ENCODE peak calls at places on chromosomes 1 and 21, in ten cellular contexts. One of them, this sample, is unnamed.

GRCh38 chr1:230127105-230128054 is 60.3 kb downstream of the GALNT2 start:
- DNase-seq in anterior cingulate cortex: no peak
- DNase-seq in stimulated activated CD8-positive, alpha-beta memory T cell treated with anti-CD3 and anti-CD28 coated beads, Interleukin-2, amount 100 ng/mL, for 1 hour: peak
- DNase-seq in stomach: no peak
- DNase-seq in frontal cortex: no peak
- DNase-seq in iris pigment epithelial cell: no peak
- DNase-seq in lower lobe of right lung: peak
- DNase-seq in RCC 7860: no peak
- DNase-seq in NCI-H226: peak
- DNase-seq in HT1080: no peak
- DNase-seq in this sample: peak

GRCh38 chr21:29231781-29232548 is 66.8 kb upstream of the BACH1 start:
- DNase-seq in anterior cingulate cortex: no peak
- DNase-seq in stimulated activated CD8-positive, alpha-beta memory T cell treated with anti-CD3 and anti-CD28 coated beads, Interleukin-2, amount 100 ng/mL, for 1 hour: no peak
- DNase-seq in stomach: no peak
- DNase-seq in frontal cortex: no peak
- DNase-seq in iris pigment epithelial cell: no peak
- DNase-seq in lower lobe of right lung: no peak
- DNase-seq in RCC 7860: no peak
- DNase-seq in NCI-H226: peak
- DNase-seq in HT1080: no peak
- DNase-seq in this sample: no peak

GRCh38 chr1:94759188-94759587 is 61.0 kb upstream of the SLC44A3 start:
- DNase-seq in anterior cingulate cortex: no peak
- DNase-seq in stimulated activated CD8-positive, alpha-beta memory T cell treated with anti-CD3 and anti-CD28 coated beads, Interleukin-2, amount 100 ng/mL, for 1 hour: no peak
- DNase-seq in stomach: no peak
- DNase-seq in frontal cortex: no peak
- DNase-seq in iris pigment epithelial cell: no peak
- DNase-seq in lower lobe of right lung: no peak
- DNase-seq in RCC 7860: no peak
- DNase-seq in NCI-H226: no peak
- DNase-seq in HT1080: no peak
- DNase-seq in this sample: no peak

GRCh38 chr1:44688760-44689446 is 14.4 kb downstream of the ARMH1 start:
- DNase-seq in anterior cingulate cortex: no peak
- DNase-seq in stimulated activated CD8-positive, alpha-beta memory T cell treated with anti-CD3 and anti-CD28 coated beads, Interleukin-2, amount 100 ng/mL, for 1 hour: no peak
- DNase-seq in stomach: no peak
- DNase-seq in frontal cortex: no peak
- DNase-seq in iris pigment epithelial cell: no peak
- DNase-seq in lower lobe of right lung: peak
- DNase-seq in RCC 7860: no peak
- DNase-seq in NCI-H226: no peak
- DNase-seq in HT1080: no peak
- DNase-seq in this sample: peak

GRCh38 chr1:204507317-204508105 is 8.7 kb upstream of the MDM4 start:
- DNase-seq in anterior cingulate cortex: peak
- DNase-seq in stimulated activated CD8-positive, alpha-beta memory T cell treated with anti-CD3 and anti-CD28 coated beads, Interleukin-2, amount 100 ng/mL, for 1 hour: no peak
- DNase-seq in stomach: no peak
- DNase-seq in frontal cortex: no peak
- DNase-seq in iris pigment epithelial cell: peak
- DNase-seq in lower lobe of right lung: no peak
- DNase-seq in RCC 7860: peak
- DNase-seq in NCI-H226: no peak
- DNase-seq in HT1080: peak
- DNase-seq in this sample: no peak

GRCh38 chr1:180778782-180779398 is 133.8 kb upstream of the KIAA1614 start:
- DNase-seq in anterior cingulate cortex: no peak
- DNase-seq in stimulated activated CD8-positive, alpha-beta memory T cell treated with anti-CD3 and anti-CD28 coated beads, Interleukin-2, amount 100 ng/mL, for 1 hour: no peak
- DNase-seq in stomach: no peak
- DNase-seq in frontal cortex: no peak
- DNase-seq in iris pigment epithelial cell: no peak
- DNase-seq in lower lobe of right lung: no peak
- DNase-seq in RCC 7860: no peak
- DNase-seq in NCI-H226: no peak
- DNase-seq in HT1080: peak
- DNase-seq in this sample: no peak

GRCh38 chr1:94553323-94553730 is 11.8 kb upstream of the F3 start:
- DNase-seq in anterior cingulate cortex: no peak
- DNase-seq in stimulated activated CD8-positive, alpha-beta memory T cell treated with anti-CD3 and anti-CD28 coated beads, Interleukin-2, amount 100 ng/mL, for 1 hour: no peak
- DNase-seq in stomach: no peak
- DNase-seq in frontal cortex: no peak
- DNase-seq in iris pigment epithelial cell: peak
- DNase-seq in lower lobe of right lung: no peak
- DNase-seq in RCC 7860: no peak
- DNase-seq in NCI-H226: no peak
- DNase-seq in HT1080: peak
- DNase-seq in this sample: no peak

GRCh38 chr1:205920159-205920558 is 23.1 kb downstream of the SLC26A9 start:
- DNase-seq in anterior cingulate cortex: peak
- DNase-seq in stimulated activated CD8-positive, alpha-beta memory T cell treated with anti-CD3 and anti-CD28 coated beads, Interleukin-2, amount 100 ng/mL, for 1 hour: no peak
- DNase-seq in stomach: peak
- DNase-seq in frontal cortex: peak
- DNase-seq in iris pigment epithelial cell: no peak
- DNase-seq in lower lobe of right lung: peak
- DNase-seq in RCC 7860: no peak
- DNase-seq in NCI-H226: no peak
- DNase-seq in HT1080: no peak
- DNase-seq in this sample: no peak

GRCh38 chr1:32200226-32201010 is at the start of gene CCDC28B:
- DNase-seq in anterior cingulate cortex: peak
- DNase-seq in stimulated activated CD8-positive, alpha-beta memory T cell treated with anti-CD3 and anti-CD28 coated beads, Interleukin-2, amount 100 ng/mL, for 1 hour: no peak
- DNase-seq in stomach: peak
- DNase-seq in frontal cortex: peak
- DNase-seq in iris pigment epithelial cell: peak
- DNase-seq in lower lobe of right lung: peak
- DNase-seq in RCC 7860: no peak
- DNase-seq in NCI-H226: peak
- DNase-seq in HT1080: peak
- DNase-seq in this sample: no peak

GRCh38 chr1:180248731-180249681 is 18.9 kb downstream of the LHX4 start:
- DNase-seq in anterior cingulate cortex: no peak
- DNase-seq in stimulated activated CD8-positive, alpha-beta memory T cell treated with anti-CD3 and anti-CD28 coated beads, Interleukin-2, amount 100 ng/mL, for 1 hour: no peak
- DNase-seq in stomach: no peak
- DNase-seq in frontal cortex: no peak
- DNase-seq in iris pigment epithelial cell: no peak
- DNase-seq in lower lobe of right lung: peak
- DNase-seq in RCC 7860: no peak
- DNase-seq in NCI-H226: no peak
- DNase-seq in HT1080: no peak
- DNase-seq in this sample: no peak

GRCh38 chr1:6210606-6211355 is 4.9 kb downstream of the RNF207 start:
- DNase-seq in anterior cingulate cortex: no peak
- DNase-seq in stimulated activated CD8-positive, alpha-beta memory T cell treated with anti-CD3 and anti-CD28 coated beads, Interleukin-2, amount 100 ng/mL, for 1 hour: no peak
- DNase-seq in stomach: no peak
- DNase-seq in frontal cortex: no peak
- DNase-seq in iris pigment epithelial cell: no peak
- DNase-seq in lower lobe of right lung: no peak
- DNase-seq in RCC 7860: no peak
- DNase-seq in NCI-H226: no peak
- DNase-seq in HT1080: no peak
- DNase-seq in this sample: no peak

GRCh38 chr1:156652992-156653355 is 11.1 kb downstream of the BCAN start:
- DNase-seq in anterior cingulate cortex: no peak
- DNase-seq in stimulated activated CD8-positive, alpha-beta memory T cell treated with anti-CD3 and anti-CD28 coated beads, Interleukin-2, amount 100 ng/mL, for 1 hour: no peak
- DNase-seq in stomach: no peak
- DNase-seq in frontal cortex: no peak
- DNase-seq in iris pigment epithelial cell: no peak
- DNase-seq in lower lobe of right lung: no peak
- DNase-seq in RCC 7860: no peak
- DNase-seq in NCI-H226: no peak
- DNase-seq in HT1080: no peak
- DNase-seq in this sample: no peak

GRCh38 chr1:220817907-220818306 is 31.2 kb downstream of the MTARC1 start:
- DNase-seq in anterior cingulate cortex: no peak
- DNase-seq in stimulated activated CD8-positive, alpha-beta memory T cell treated with anti-CD3 and anti-CD28 coated beads, Interleukin-2, amount 100 ng/mL, for 1 hour: no peak
- DNase-seq in stomach: no peak
- DNase-seq in frontal cortex: no peak
- DNase-seq in iris pigment epithelial cell: no peak
- DNase-seq in lower lobe of right lung: no peak
- DNase-seq in RCC 7860: no peak
- DNase-seq in NCI-H226: no peak
- DNase-seq in HT1080: no peak
- DNase-seq in this sample: no peak

GRCh38 chr1:19596065-19596718 is 47.9 kb upstream of the NBL1 start:
- DNase-seq in anterior cingulate cortex: peak
- DNase-seq in stimulated activated CD8-positive, alpha-beta memory T cell treated with anti-CD3 and anti-CD28 coated beads, Interleukin-2, amount 100 ng/mL, for 1 hour: no peak
- DNase-seq in stomach: no peak
- DNase-seq in frontal cortex: no peak
- DNase-seq in iris pigment epithelial cell: no peak
- DNase-seq in lower lobe of right lung: no peak
- DNase-seq in RCC 7860: no peak
- DNase-seq in NCI-H226: no peak
- DNase-seq in HT1080: no peak
- DNase-seq in this sample: no peak

GRCh38 chr1:244010191-244010590 is 40.9 kb upstream of the ZBTB18 start:
- DNase-seq in anterior cingulate cortex: no peak
- DNase-seq in stimulated activated CD8-positive, alpha-beta memory T cell treated with anti-CD3 and anti-CD28 coated beads, Interleukin-2, amount 100 ng/mL, for 1 hour: no peak
- DNase-seq in stomach: no peak
- DNase-seq in frontal cortex: no peak
- DNase-seq in iris pigment epithelial cell: peak
- DNase-seq in lower lobe of right lung: no peak
- DNase-seq in RCC 7860: no peak
- DNase-seq in NCI-H226: no peak
- DNase-seq in HT1080: peak
- DNase-seq in this sample: no peak

GRCh38 chr1:3024588-3024987 is 3.3 kb downstream of the ACTRT2 start:
- DNase-seq in anterior cingulate cortex: no peak
- DNase-seq in stimulated activated CD8-positive, alpha-beta memory T cell treated with anti-CD3 and anti-CD28 coated beads, Interleukin-2, amount 100 ng/mL, for 1 hour: no peak
- DNase-seq in stomach: no peak
- DNase-seq in frontal cortex: no peak
- DNase-seq in iris pigment epithelial cell: no peak
- DNase-seq in lower lobe of right lung: no peak
- DNase-seq in RCC 7860: no peak
- DNase-seq in NCI-H226: no peak
- DNase-seq in HT1080: no peak
- DNase-seq in this sample: no peak

GRCh38 chr21:27572681-27573080 is 605.8 kb upstream of the ADAMTS5 start:
- DNase-seq in anterior cingulate cortex: no peak
- DNase-seq in stimulated activated CD8-positive, alpha-beta memory T cell treated with anti-CD3 and anti-CD28 coated beads, Interleukin-2, amount 100 ng/mL, for 1 hour: no peak
- DNase-seq in stomach: no peak
- DNase-seq in frontal cortex: no peak
- DNase-seq in iris pigment epithelial cell: peak
- DNase-seq in lower lobe of right lung: no peak
- DNase-seq in RCC 7860: peak
- DNase-seq in NCI-H226: peak
- DNase-seq in HT1080: peak
- DNase-seq in this sample: no peak

GRCh38 chr1:167938083-167938482 is 1.2 kb upstream of the MPC2 start:
- DNase-seq in anterior cingulate cortex: no peak
- DNase-seq in stimulated activated CD8-positive, alpha-beta memory T cell treated with anti-CD3 and anti-CD28 coated beads, Interleukin-2, amount 100 ng/mL, for 1 hour: no peak
- DNase-seq in stomach: no peak
- DNase-seq in frontal cortex: no peak
- DNase-seq in iris pigment epithelial cell: no peak
- DNase-seq in lower lobe of right lung: no peak
- DNase-seq in RCC 7860: no peak
- DNase-seq in NCI-H226: no peak
- DNase-seq in HT1080: no peak
- DNase-seq in this sample: no peak

GRCh38 chr1:203325418-203326091 is 20.2 kb downstream of the BTG2 start:
- DNase-seq in anterior cingulate cortex: peak
- DNase-seq in stimulated activated CD8-positive, alpha-beta memory T cell treated with anti-CD3 and anti-CD28 coated beads, Interleukin-2, amount 100 ng/mL, for 1 hour: no peak
- DNase-seq in stomach: peak
- DNase-seq in frontal cortex: no peak
- DNase-seq in iris pigment epithelial cell: no peak
- DNase-seq in lower lobe of right lung: peak
- DNase-seq in RCC 7860: no peak
- DNase-seq in NCI-H226: no peak
- DNase-seq in HT1080: no peak
- DNase-seq in this sample: peak

GRCh38 chr1:28553229-28553930 is 495 bp downstream of the TRNAU1AP start:
- DNase-seq in anterior cingulate cortex: no peak
- DNase-seq in stimulated activated CD8-positive, alpha-beta memory T cell treated with anti-CD3 and anti-CD28 coated beads, Interleukin-2, amount 100 ng/mL, for 1 hour: no peak
- DNase-seq in stomach: peak
- DNase-seq in frontal cortex: peak
- DNase-seq in iris pigment epithelial cell: peak
- DNase-seq in lower lobe of right lung: peak
- DNase-seq in RCC 7860: peak
- DNase-seq in NCI-H226: peak
- DNase-seq in HT1080: peak
- DNase-seq in this sample: no peak

GRCh38 chr1:192682335-192682734 is 46.4 kb downstream of the RGS13 start:
- DNase-seq in anterior cingulate cortex: no peak
- DNase-seq in stimulated activated CD8-positive, alpha-beta memory T cell treated with anti-CD3 and anti-CD28 coated beads, Interleukin-2, amount 100 ng/mL, for 1 hour: no peak
- DNase-seq in stomach: no peak
- DNase-seq in frontal cortex: no peak
- DNase-seq in iris pigment epithelial cell: no peak
- DNase-seq in lower lobe of right lung: no peak
- DNase-seq in RCC 7860: no peak
- DNase-seq in NCI-H226: no peak
- DNase-seq in HT1080: no peak
- DNase-seq in this sample: no peak

GRCh38 chr1:24321712-24322635 is 2.8 kb downstream of the GRHL3 start:
- DNase-seq in anterior cingulate cortex: no peak
- DNase-seq in stimulated activated CD8-positive, alpha-beta memory T cell treated with anti-CD3 and anti-CD28 coated beads, Interleukin-2, amount 100 ng/mL, for 1 hour: peak
- DNase-seq in stomach: peak
- DNase-seq in frontal cortex: peak
- DNase-seq in iris pigment epithelial cell: peak
- DNase-seq in lower lobe of right lung: peak
- DNase-seq in RCC 7860: peak
- DNase-seq in NCI-H226: peak
- DNase-seq in HT1080: peak
- DNase-seq in this sample: no peak